ENCODE peak calls at places on chromosomes 13 and 19, in ten cellular contexts. M, Y, O, W, N, X, R, A, Q and G are unnamed samples.

GRCh38 chr19:1774999-1775772 is 21.9 kb downstream of the ONECUT3 start:
- DNase-seq in M (no peak), Y (no peak), O (no peak), W (no peak), N (no peak), X (no peak), R (no peak), A (no peak), Q (no peak), G (no peak)

GRCh38 chr19:8041553-8041952 is 11.0 kb upstream of the CCL25 start:
- DNase-seq in M (no peak), Y (no peak), O (no peak), W (peak; percentile 39), N (no peak), X (no peak), R (no peak), A (no peak), Q (no peak), G (no peak)

GRCh38 chr13:71493189-71493588 is 373.8 kb downstream of the DACH1 start:
- DNase-seq in M (no peak), Y (no peak), O (no peak), W (no peak), N (no peak), X (no peak), R (no peak), A (no peak), Q (no peak), G (no peak)

GRCh38 chr13:87656311-87656710 is 14.9 kb upstream of the SLITRK5 start:
- DNase-seq in M (no peak), Y (no peak), O (no peak), W (no peak), N (no peak), X (peak; percentile 70), R (no peak), A (no peak), Q (no peak), G (no peak)

GRCh38 chr13:63901630-63902029 is 2486.0 kb upstream of the PCDH20 start:
- DNase-seq in M (no peak), Y (no peak), O (no peak), W (no peak), N (no peak), X (no peak), R (no peak), A (no peak), Q (no peak), G (no peak)

GRCh38 chr13:104869501-104869900 is 1666.0 kb downstream of the EFNB2 start:
- DNase-seq in M (no peak), Y (no peak), O (no peak), W (no peak), N (no peak), X (no peak), R (no peak), A (no peak), Q (no peak), G (no peak)

GRCh38 chr13:84097148-84097547 is 214.9 kb upstream of the SLITRK1 start:
- DNase-seq in M (no peak), Y (no peak), O (no peak), W (no peak), N (no peak), X (no peak), R (no peak), A (no peak), Q (no peak), G (no peak)

GRCh38 chr19:54462713-54463530 is 656 bp downstream of the LENG9 start:
- DNase-seq in M (peak; percentile 85), Y (peak; percentile 46), O (peak; percentile 89), W (peak; percentile 93), N (no peak), X (peak; percentile 70), R (peak; percentile 79), A (peak; percentile 72), Q (peak; percentile 82), G (peak; percentile 77)

GRCh38 chr19:33409035-33409434 is 35.5 kb downstream of the CEBPG start:
- DNase-seq in M (peak; percentile 2), Y (no peak), O (no peak), W (peak; percentile 34), N (no peak), X (no peak), R (no peak), A (no peak), Q (peak; percentile 21), G (no peak)

GRCh38 chr19:33407716-33408115 is 34.2 kb downstream of the CEBPG start:
- DNase-seq in M (peak; percentile 20), Y (no peak), O (no peak), W (peak; percentile 69), N (no peak), X (no peak), R (no peak), A (no peak), Q (peak; percentile 45), G (no peak)

GRCh38 chr19:33407140-33407551 is 33.6 kb downstream of the CEBPG start:
- DNase-seq in M (peak; percentile 25), Y (no peak), O (no peak), W (peak; percentile 73), N (no peak), X (no peak), R (no peak), A (no peak), Q (peak; percentile 41), G (no peak)

GRCh38 chr19:33408538-33408937 is 35.0 kb downstream of the CEBPG start:
- DNase-seq in M (no peak), Y (no peak), O (no peak), W (peak; percentile 22), N (no peak), X (no peak), R (no peak), A (no peak), Q (peak; percentile 14), G (no peak)

DNA sequence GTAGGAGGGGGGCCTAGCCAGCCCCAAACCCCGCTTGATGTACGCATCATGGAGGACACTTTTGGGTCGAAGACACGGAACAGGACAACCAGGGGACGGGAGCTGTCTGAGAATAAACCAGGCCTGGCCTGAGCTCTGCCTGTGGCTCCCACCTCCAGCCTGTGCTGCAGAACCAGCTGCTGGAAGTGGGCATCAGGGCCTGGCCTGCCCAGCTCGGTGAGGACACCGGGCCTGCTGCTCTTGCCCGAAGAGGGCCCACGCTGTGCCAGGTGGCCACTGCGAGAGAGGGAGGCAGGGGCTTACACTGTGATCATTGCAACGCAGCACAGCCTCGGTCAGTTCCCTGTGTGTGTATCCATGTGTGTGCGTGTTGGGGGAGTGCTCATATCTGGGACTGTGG is 34.6 kb downstream of the CEBPG start:
- DNase-seq in M (peak; percentile 8), Y (no peak), O (no peak), W (peak; percentile 62), N (no peak), X (no peak), R (no peak), A (no peak), Q (peak; percentile 34), G (no peak)
- H3K4me1 ChIP-seq in M (no peaks in the 10 kb centered on the region), Y (no peaks in the 10 kb centered on the region), O (peaks cover 20% of the 10 kb centered on the region), W (no peaks in the 10 kb centered on the region), N (no peaks in the 10 kb centered on the region), X (no peaks in the 10 kb centered on the region), R (no peaks in the 10 kb centered on the region), A (no peaks in the 10 kb centered on the region), Q (peaks cover 3% of the 10 kb centered on the region), G (peaks cover under 1% of the 10 kb centered on the region)

GRCh38 chr19:21603431-21604153 is 98.2 kb downstream of the ZNF429 start:
- DNase-seq in M (no peak), Y (no peak), O (no peak), W (no peak), N (no peak), X (no peak), R (no peak), A (no peak), Q (no peak), G (no peak)

GRCh38 chr19:21604351-21604926 is 99.0 kb downstream of the ZNF429 start:
- DNase-seq in M (no peak), Y (peak; percentile 21), O (no peak), W (no peak), N (no peak), X (peak; percentile 66), R (peak; percentile 28), A (no peak), Q (no peak), G (peak; percentile 46)

GRCh38 chr19:21607453-21607852 is 102.1 kb downstream of the ZNF429 start:
- DNase-seq in M (no peak), Y (no peak), O (no peak), W (no peak), N (no peak), X (no peak), R (no peak), A (no peak), Q (no peak), G (no peak)

GRCh38 chr19:21602105-21602658 is 96.8 kb downstream of the ZNF429 start:
- DNase-seq in M (no peak), Y (no peak), O (no peak), W (no peak), N (no peak), X (no peak), R (no peak), A (no peak), Q (no peak), G (no peak)

DNA sequence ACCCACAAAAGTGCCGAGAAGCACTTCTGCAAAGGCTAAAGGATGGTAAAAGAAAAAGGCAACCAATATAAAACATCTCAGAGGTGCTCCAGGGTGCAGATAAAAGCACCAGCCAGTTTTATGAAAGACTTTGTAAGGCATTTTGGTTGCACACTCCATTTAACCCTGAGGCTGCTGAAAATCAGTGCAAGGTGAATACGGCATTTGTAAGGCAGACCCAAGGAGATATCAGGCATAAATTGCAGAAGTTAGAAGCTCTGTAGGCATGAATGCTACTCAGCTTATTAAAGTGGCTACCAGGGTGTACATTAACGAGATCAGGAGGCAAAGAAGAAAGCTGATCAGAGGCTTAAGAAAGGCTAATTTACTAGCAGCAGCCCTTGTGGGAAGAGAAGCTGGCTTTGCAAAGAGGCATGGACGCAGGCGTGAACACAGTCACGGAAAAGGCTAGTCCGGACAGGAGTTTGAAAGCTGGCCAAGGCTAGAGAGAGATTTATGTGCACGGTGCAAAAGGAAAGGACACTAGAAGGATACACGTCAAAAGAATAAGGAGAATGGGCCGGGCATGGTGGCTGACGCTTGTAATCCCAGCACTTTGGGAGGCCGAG is 99.6 kb downstream of the ZNF429 start:
- DNase-seq in M (peak; percentile 49), Y (no peak), O (no peak), W (no peak), N (no peak), X (peak; percentile 15), R (peak; percentile 67), A (peak; percentile 5), Q (peak; percentile 56), G (no peak)
- H3K27ac ChIP-seq in M (peak overlapping the region; percentile 75), Y (peak overlapping the region; percentile 7), O (no peak overlapping the region), W (peak overlapping the region; percentile 81), N (peak overlapping the region; percentile 53), X (no peak overlapping the region), R (peak overlapping the region; percentile 77), A (no peak overlapping the region), Q (peak overlapping the region; percentile 74), G (peak overlapping the region; percentile 60)

DNA sequence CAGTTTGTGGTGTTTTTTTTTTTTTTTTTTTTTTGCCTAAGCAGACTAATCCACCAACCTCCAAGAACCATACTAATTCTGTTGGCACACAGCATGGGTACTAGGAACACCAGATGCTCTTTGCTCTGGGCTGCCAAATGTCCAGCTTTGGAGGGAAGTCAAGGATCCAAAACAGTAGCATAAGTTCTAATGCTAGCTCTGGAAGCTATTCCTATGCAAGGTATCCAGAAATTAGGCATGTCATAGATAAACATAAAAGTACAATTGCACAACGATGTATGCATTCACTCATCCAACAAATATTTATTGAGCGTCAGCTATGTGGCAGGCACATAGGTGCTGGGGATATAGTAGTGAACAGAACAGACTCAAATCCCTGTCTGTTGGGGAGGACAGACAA is 64.4 kb upstream of the WDFY2 start:
- DNase-seq in M (no peak), Y (peak; percentile 61), O (no peak), W (no peak), N (no peak), X (peak; percentile 49), R (no peak), A (no peak), Q (no peak), G (no peak)
- H3K4me1 ChIP-seq in M (no peaks in the 10 kb centered on the region), Y (peaks cover 16% of the 10 kb centered on the region), O (peaks cover 7% of the 10 kb centered on the region), W (no peaks in the 10 kb centered on the region), N (no peaks in the 10 kb centered on the region), X (peaks cover 3% of the 10 kb centered on the region), R (no peaks in the 10 kb centered on the region), A (no peaks in the 10 kb centered on the region), Q (no peaks in the 10 kb centered on the region), G (no peaks in the 10 kb centered on the region)

GRCh38 chr13:74450976-74451375 is 316.8 kb upstream of the KLF12 start:
- DNase-seq in M (no peak), Y (no peak), O (no peak), W (no peak), N (no peak), X (peak; percentile 32), R (no peak), A (no peak), Q (no peak), G (no peak)
- H3K27ac ChIP-seq in M (no peak overlapping the region), Y (no peak overlapping the region), O (peak overlapping the region; percentile 38), W (no peak overlapping the region), N (no peak overlapping the region), X (no peak overlapping the region), R (peak overlapping the region; percentile 42), A (no peak overlapping the region), Q (no peak overlapping the region), G (no peak overlapping the region)